ENCODE peak calls at places on chromosomes 12 and 14, in six cellular contexts. K is B cell, Z is heart right ventricle, U is astrocyte of the cerebellum, M is glutamatergic neuron, R is spleen. A is an unnamed sample.

GRCh38 chr12:14994610-14995009 is 21.8 kb downstream of the PDE6H start:
- DNase-seq in K (no peak), Z (no peak), U (no peak), M (no peak), R (no peak), A (no peak)

GRCh38 chr12:40197590-40197989 is 27.2 kb upstream of the LRRK2 start:
- DNase-seq in K (no peak), Z (no peak), U (no peak), M (no peak), R (no peak), A (no peak)

GRCh38 chr12:20183563-20183962 is 184.8 kb upstream of the PDE3A start:
- DNase-seq in K (no peak), Z (no peak), U (peak), M (no peak), R (no peak), A (no peak)

GRCh38 chr12:63942464-63943241 is 98.2 kb downstream of the SRGAP1 start:
- DNase-seq in K (no peak), Z (no peak), U (no peak), M (no peak), R (no peak), A (no peak)

GRCh38 chr14:77026930-77027537 is 1.5 kb downstream of the IRF2BPL start:
- DNase-seq in K (peak), Z (peak), U (no peak), M (peak), R (peak), A (peak)

GRCh38 chr14:34252227-34252626 is 209.8 kb downstream of the SPTSSA start:
- DNase-seq in K (no peak), Z (no peak), U (no peak), M (peak), R (no peak), A (no peak)

GRCh38 chr12:130656411-130656810 is 59.7 kb downstream of the RIMBP2 start:
- DNase-seq in K (no peak), Z (no peak), U (no peak), M (no peak), R (peak), A (no peak)

GRCh38 chr14:66395300-66395699 is 90.9 kb upstream of the CCDC196 start:
- DNase-seq in K (no peak), Z (no peak), U (no peak), M (no peak), R (no peak), A (no peak)

GRCh38 chr12:58069268-58069967 is 128.1 kb downstream of the ATP23 start:
- DNase-seq in K (no peak), Z (no peak), U (no peak), M (no peak), R (no peak), A (no peak)

GRCh38 chr12:34394211-34395055 is 372.1 kb downstream of the ALG10 start:
- DNase-seq in K (peak), Z (no peak), U (no peak), M (no peak), R (peak), A (no peak)

GRCh38 chr12:100211698-100212097 is 11.1 kb downstream of the ACTR6 start:
- DNase-seq in K (no peak), Z (no peak), U (no peak), M (no peak), R (no peak), A (no peak)

GRCh38 chr12:80551897-80552296 is 107.9 kb downstream of the PTPRQ start:
- DNase-seq in K (no peak), Z (no peak), U (peak), M (no peak), R (no peak), A (no peak)

GRCh38 chr14:63605041-63605532 is 36.6 kb downstream of the WDR89 start:
- DNase-seq in K (no peak), Z (no peak), U (no peak), M (no peak), R (no peak), A (no peak)

GRCh38 chr12:106042091-106042490 is 96.7 kb downstream of the NUAK1 start:
- DNase-seq in K (no peak), Z (no peak), U (no peak), M (no peak), R (no peak), A (no peak)

DNA sequence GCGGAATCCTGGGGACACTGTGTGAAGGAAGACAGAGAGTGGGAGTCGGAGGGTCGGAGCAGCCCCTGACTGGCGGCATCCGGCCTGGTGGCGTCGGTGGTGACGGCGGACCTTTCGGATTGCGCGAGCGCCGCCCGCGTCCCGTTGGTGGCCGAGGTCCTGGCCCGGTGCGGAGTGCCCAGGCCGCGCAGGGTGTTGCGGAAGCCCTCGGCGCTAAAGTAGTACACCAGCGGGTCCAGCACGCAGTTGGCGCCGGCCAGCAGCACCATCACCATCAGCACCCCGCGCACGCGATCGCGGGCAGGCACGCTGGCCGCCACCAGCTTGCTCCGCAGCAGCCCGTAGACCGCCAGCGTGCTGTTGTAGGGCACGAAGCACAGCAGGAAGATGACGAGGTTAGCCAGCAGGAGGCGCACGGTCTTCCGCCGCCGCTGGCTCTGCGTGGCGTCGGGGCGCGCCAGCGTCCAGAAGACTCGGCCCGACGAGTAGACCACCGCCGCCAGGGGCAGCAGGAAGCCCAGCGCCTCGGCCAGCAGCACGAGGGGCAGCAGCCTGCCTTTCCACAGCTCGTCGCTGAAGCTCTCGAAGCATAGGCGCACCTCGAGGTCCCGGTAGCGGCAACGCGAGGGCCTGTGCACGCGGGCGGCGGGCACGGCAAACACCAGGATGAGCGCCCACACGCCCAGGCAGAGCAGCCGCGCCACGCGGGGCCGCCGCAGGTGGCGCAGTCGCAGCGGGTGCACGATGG is 13.1 kb upstream of the CHD4 start:
- DNase-seq in K (peak), Z (peak), U (no peak), M (peak), R (peak), A (peak)
- TF ChIP-seq CTCF in K (peak), Z (peak), U (peak), M (peak), R (peak), A (peak)

GRCh38 chr14:106625181-106625580 is 1098.8 kb downstream of the TMEM121 start:
- DNase-seq in K (no peak), Z (no peak), U (no peak), M (no peak), R (no peak), A (no peak)
- TF ChIP-seq CTCF in K (no peak), Z (no peak), U (no peak), M (no peak), R (no peak), A (no peak)

GRCh38 chr12:10213168-10214130 is 772 bp downstream of the GABARAPL1 start:
- DNase-seq in K (peak), Z (peak), U (peak), M (peak), R (peak), A (peak)
- TF ChIP-seq CTCF in K (no peak), Z (no peak), U (no peak), M (no peak), R (no peak), A (no peak)

GRCh38 chr14:28406181-28406580 is 360.4 kb upstream of the FOXG1 start:
- DNase-seq in K (no peak), Z (no peak), U (peak), M (no peak), R (no peak), A (no peak)

GRCh38 chr14:28407931-28408330 is 358.7 kb upstream of the FOXG1 start:
- DNase-seq in K (no peak), Z (no peak), U (no peak), M (no peak), R (no peak), A (no peak)

GRCh38 chr14:28412076-28412475 is 354.5 kb upstream of the FOXG1 start:
- DNase-seq in K (no peak), Z (no peak), U (no peak), M (no peak), R (no peak), A (no peak)
- TF ChIP-seq CTCF in K (no peak), Z (no peak), U (no peak), M (no peak), R (no peak), A (no peak)

GRCh38 chr14:36941783-36942521 is 230.5 kb downstream of the SLC25A21 start:
- DNase-seq in K (peak), Z (peak), U (peak), M (peak), R (peak), A (peak)
- TF ChIP-seq CTCF in K (peak), Z (peak), U (peak), M (peak), R (peak), A (peak)

GRCh38 chr14:104112609-104113571 is 25.5 kb upstream of the KIF26A start:
- DNase-seq in K (no peak), Z (no peak), U (no peak), M (peak), R (peak), A (peak)
- TF ChIP-seq CTCF in K (no peak), Z (no peak), U (no peak), M (no peak), R (no peak), A (no peak)

GRCh38 chr14:97299661-97300060 is 502.5 kb downstream of the VRK1 start:
- DNase-seq in K (no peak), Z (no peak), U (no peak), M (no peak), R (no peak), A (peak)
- TF ChIP-seq CTCF in K (no peak), Z (no peak), U (peak), M (no peak), R (no peak), A (peak)

GRCh38 chr14:71666579-71667145 is 265.6 kb upstream of the RGS6 start:
- DNase-seq in K (no peak), Z (no peak), U (no peak), M (no peak), R (no peak), A (no peak)
- TF ChIP-seq CTCF in K (no peak), Z (no peak), U (no peak), M (no peak), R (no peak), A (no peak)

GRCh38 chr12:127077262-127078045 is 1189.5 kb upstream of the TMEM132C start:
- DNase-seq in K (no peak), Z (no peak), U (no peak), M (no peak), R (no peak), A (no peak)
- TF ChIP-seq CTCF in K (no peak), Z (no peak), U (no peak), M (no peak), R (no peak), A (no peak)

A was measured in nephron progenitor cell.